ENCODE peak calls at places on chromosomes 7 and 10, in five cellular contexts. P, U, Y, X and Z are unnamed samples.

GRCh38 chr10:26331376-26331775 is 106.8 kb upstream of the APBB1IP start:
- DNase-seq in P (no peak), X (no peak), Y (no peak), U (no peak), Z (no peak)

GRCh38 chr10:103847909-103848468 is 7.4 kb downstream of the SH3PXD2A start:
- DNase-seq in Y (no peak), X (peak; percentile 38), P (no peak), U (peak; percentile 75), Z (no peak)

GRCh38 chr10:105770813-105771212 is 1129.7 kb downstream of the SORCS3 start:
- DNase-seq in Y (no peak), P (no peak), X (no peak), U (no peak), Z (no peak)

GRCh38 chr7:51665045-51665785 is 348.6 kb upstream of the COBL start:
- DNase-seq in X (no peak), U (no peak), Y (no peak), P (no peak), Z (no peak)

GRCh38 chr7:81468516-81468915 is 301.3 kb downstream of the HGF start:
- DNase-seq in U (no peak), X (no peak), P (no peak), Y (no peak), Z (no peak)

GRCh38 chr10:11225935-11226334 is 208.3 kb downstream of the CELF2 start:
- DNase-seq in P (no peak), Y (no peak), X (peak; percentile 81), U (no peak), Z (peak; percentile 83)

GRCh38 chr10:62811159-62811875 is 4.8 kb downstream of the EGR2 start:
- DNase-seq in U (no peak), P (no peak), X (peak; percentile 88), Y (no peak), Z (no peak)

GRCh38 chr7:135771961-135772638 is 23.5 kb upstream of the FAM180A start:
- DNase-seq in X (no peak), Y (no peak), U (no peak), P (no peak), Z (no peak)

GRCh38 chr7:16745645-16746044 is 7.9 kb upstream of the TSPAN13 start:
- DNase-seq in X (no peak), U (peak; percentile 14), P (no peak), Y (no peak), Z (no peak)

GRCh38 chr10:14859775-14860174 is 18.9 kb upstream of the SUV39H2 start:
- DNase-seq in P (no peak), X (no peak), Y (no peak), U (no peak), Z (peak; percentile 63)

GRCh38 chr7:151684408-151685175 is 164.9 kb upstream of the RHEB start:
- DNase-seq in Y (no peak), U (peak; percentile 14), X (no peak), P (no peak), Z (no peak)

GRCh38 chr7:80656029-80656428 is 17.6 kb downstream of the CD36 start:
- DNase-seq in U (no peak), X (no peak), P (no peak), Y (no peak), Z (no peak)

GRCh38 chr7:155797262-155798250 is 14.7 kb downstream of the SHH start:
- DNase-seq in U (peak; percentile 46), X (no peak), Y (no peak), P (no peak), Z (no peak)